ENCODE peak calls at places on chromosome 22, in six cellular contexts. E is activated CD4-positive, alpha-beta T cell treated with anti-CD3 and anti-CD28 coated beads, Interleukin-2, amount 10 ng/mL, durations not matched to agents 7 days and 5 days; R is AG04450; X is Panc1; Z is dorsolateral prefrontal cortex; W is activated gamma-delta T cell treated with Interleukin-2 at 50 U/mL for 16 hours. F is an unnamed sample.

GRCh38 chr22:28952857-28953256 is 69.5 kb downstream of the ZNRF3 start:
- DNase-seq in Z (no peak), R (peak), X (no peak), W (no peak), E (no peak), F (no peak)

GRCh38 chr22:19688301-19689290 is 25.7 kb upstream of the SEPTIN5 start:
- DNase-seq in R (no peak), W (no peak), X (no peak), E (no peak), Z (no peak), F (no peak)

GRCh38 chr22:17733484-17733883 is 40.8 kb downstream of the BID start:
- DNase-seq in W (no peak), X (no peak), E (no peak), R (no peak), Z (no peak), F (no peak)

GRCh38 chr22:46041642-46042041 is 64.7 kb upstream of the WNT7B start:
- DNase-seq in W (no peak), Z (no peak), R (no peak), E (no peak), X (no peak), F (no peak)

GRCh38 chr22:37202706-37203105 is 9.6 kb downstream of the SSTR3 start:
- DNase-seq in Z (no peak), X (no peak), E (no peak), R (no peak), W (no peak), F (no peak)

GRCh38 chr22:16131918-16132317 is 442.1 kb downstream of the POTEH start:
- DNase-seq in X (no peak), W (no peak), E (no peak), R (no peak), Z (no peak), F (no peak)

GRCh38 chr22:49195636-49196035 is 632.0 kb downstream of the BRD1 start:
- DNase-seq in E (no peak), X (no peak), Z (peak), W (no peak), R (no peak), F (no peak)

GRCh38 chr22:37545703-37546435 is 14.4 kb upstream of the CDC42EP1 start:
- DNase-seq in W (no peak), R (peak), Z (no peak), E (no peak), X (no peak), F (no peak)

GRCh38 chr22:30233582-30233981 is 13.0 kb downstream of the LIF start:
- DNase-seq in X (no peak), W (no peak), R (no peak), E (no peak), Z (no peak), F (no peak)

GRCh38 chr22:45784357-45785277 is 113.0 kb downstream of the ATXN10 start:
- DNase-seq in R (no peak), W (no peak), Z (no peak), E (no peak), X (no peak), F (no peak)

GRCh38 chr22:44594951-44595350 is 96.9 kb upstream of the RTL6 start:
- DNase-seq in X (no peak), R (no peak), W (no peak), E (no peak), Z (no peak), F (no peak)

GRCh38 chr22:31102441-31103081 is 4.8 kb downstream of the SELENOM start:
- DNase-seq in R (peak), X (no peak), Z (no peak), E (no peak), W (no peak), F (peak)

GRCh38 chr22:28761449-28761755 is 11.1 kb upstream of the CCDC117 start:
- DNase-seq in X (no peak), Z (no peak), R (no peak), E (no peak), W (no peak), F (no peak)

GRCh38 chr22:19806213-19807160 is 45.9 kb downstream of the TBX1 start:
- DNase-seq in E (no peak), Z (no peak), W (peak), X (peak), R (no peak), F (no peak)